ENCODE peak calls at places on chromosomes 13 and 19, in seven cellular contexts. L is psoas muscle, M is HCT116, X is uterus, G is Peyer's patch, D is aorta, R is H9. I is an unnamed sample. For H3K9me3 and H3K4me1, the result is how much of the 10 kb centered on the place peaks cover.

GRCh38 chr13:113178896-113179167 is 20.4 kb downstream of the PROZ start:
- DNase-seq in X (no peak), L (no peak), M (no peak), D (no peak), G (no peak), R (no peak), I (no peak)

GRCh38 chr13:101917475-101917810 is 465.0 kb downstream of the ITGBL1 start:
- DNase-seq in R (peak), L (no peak), D (peak), M (no peak), X (no peak), G (no peak), I (no peak)

GRCh38 chr13:33931397-33931987 is 113.5 kb downstream of the RFC3 start:
- DNase-seq in G (no peak), R (no peak), L (no peak), X (no peak), D (no peak), M (peak), I (no peak)

GRCh38 chr13:43698743-43699142 is 88.0 kb downstream of the ENOX1 start:
- DNase-seq in D (no peak), M (no peak), L (no peak), R (no peak), X (no peak), G (no peak), I (no peak)

GRCh38 chr13:69857188-69857821 is 250.3 kb upstream of the ATXN8OS start:
- DNase-seq in L (no peak), X (no peak), D (no peak), G (no peak), M (peak), R (no peak), I (no peak)

GRCh38 chr13:36090592-36090991 is 40.6 kb downstream of the DCLK1 start:
- DNase-seq in G (no peak), D (no peak), R (no peak), M (no peak), L (no peak), X (no peak), I (no peak)

GRCh38 chr13:47459512-47459911 is 541.6 kb downstream of the SUCLA2 start:
- DNase-seq in D (no peak), X (no peak), G (no peak), L (no peak), M (no peak), R (no peak), I (no peak)

GRCh38 chr19:54574051-54574450 is 461 bp downstream of the LILRA2 start:
- DNase-seq in R (no peak), L (no peak), D (no peak), G (no peak), X (no peak), M (no peak), I (no peak)

GRCh38 chr19:10142701-10143375 is 23.1 kb upstream of the EIF3G start:
- DNase-seq in X (no peak), D (no peak), R (no peak), G (peak), M (no peak), L (no peak), I (no peak)

GRCh38 chr13:39998166-39998565 is 342.7 kb downstream of the COG6 start:
- DNase-seq in G (no peak), M (no peak), L (no peak), R (no peak), D (no peak), X (no peak), I (no peak)

GRCh38 chr19:39599116-39599515 is 3.2 kb upstream of the LGALS13 start:
- DNase-seq in D (no peak), X (no peak), M (no peak), L (no peak), G (no peak), R (no peak), I (no peak)

GRCh38 chr13:76828316-76828741 is 57.9 kb downstream of the KCTD12 start:
- DNase-seq in G (no peak), D (no peak), R (no peak), L (no peak), M (no peak), X (no peak), I (no peak)

GRCh38 chr13:113406321-113407102 is 42.6 kb upstream of the GRTP1 start:
- DNase-seq in R (peak), D (peak), M (no peak), L (no peak), G (no peak), X (peak), I (no peak)

GRCh38 chr13:111256458-111256857 is 64.0 kb upstream of the TEX29 start:
- DNase-seq in M (no peak), X (no peak), R (no peak), D (no peak), L (no peak), G (no peak), I (no peak)
- H3K9me3 ChIP-seq in M (under half), X (under half), R (under half), D (under half), L (under half), G (under half), I (under half)

DNA sequence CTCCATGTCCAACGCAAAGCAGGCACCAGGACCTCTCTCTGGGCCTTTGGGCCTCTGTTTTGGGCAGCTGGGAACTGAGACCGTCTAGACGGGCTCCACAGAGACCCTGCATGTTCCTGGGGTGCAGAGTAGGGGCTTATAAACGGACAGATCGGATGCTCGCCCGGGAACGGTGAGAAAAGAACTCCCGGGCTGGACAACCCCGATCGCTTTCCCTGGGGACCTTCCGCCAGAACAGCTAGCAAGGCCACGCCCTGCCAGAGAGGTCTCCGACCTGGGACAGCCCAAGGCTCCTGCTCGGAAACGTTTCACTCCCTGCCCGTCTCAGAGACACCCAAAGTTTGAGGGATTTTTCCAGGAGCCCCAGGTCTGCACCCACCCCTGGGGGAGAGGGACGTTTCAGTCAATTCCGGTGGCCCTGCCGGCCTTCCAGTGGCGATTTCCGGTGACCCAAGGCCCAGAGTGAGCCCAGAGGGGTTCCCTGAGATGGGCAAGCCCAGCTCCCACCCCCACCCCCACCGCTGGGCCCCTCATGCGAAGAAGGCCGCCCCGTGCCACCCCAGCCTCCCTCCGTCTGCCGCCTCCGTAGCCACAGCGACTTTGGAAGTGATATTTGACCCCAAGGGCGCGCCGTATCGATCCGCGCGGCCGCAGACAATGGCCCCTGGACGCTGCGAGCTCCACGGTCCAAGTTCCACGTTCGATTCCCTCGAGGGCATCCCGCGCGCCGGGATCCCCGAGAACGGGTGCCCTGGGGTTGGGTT is 1.7 kb downstream of the NR2F6 start:
- DNase-seq in R (peak), L (peak), D (peak), M (no peak), G (no peak), X (peak), I (peak)
- H3K4me1 ChIP-seq in R (under half), L (under half), D (under half), M (under half), G (half or more), X (under half), I (half or more)

GRCh38 chr19:15962319-15962718 is 13.5 kb downstream of the OR10H4 start:
- DNase-seq in M (no peak), G (no peak), X (no peak), D (no peak), L (no peak), R (no peak), I (no peak)

DNA sequence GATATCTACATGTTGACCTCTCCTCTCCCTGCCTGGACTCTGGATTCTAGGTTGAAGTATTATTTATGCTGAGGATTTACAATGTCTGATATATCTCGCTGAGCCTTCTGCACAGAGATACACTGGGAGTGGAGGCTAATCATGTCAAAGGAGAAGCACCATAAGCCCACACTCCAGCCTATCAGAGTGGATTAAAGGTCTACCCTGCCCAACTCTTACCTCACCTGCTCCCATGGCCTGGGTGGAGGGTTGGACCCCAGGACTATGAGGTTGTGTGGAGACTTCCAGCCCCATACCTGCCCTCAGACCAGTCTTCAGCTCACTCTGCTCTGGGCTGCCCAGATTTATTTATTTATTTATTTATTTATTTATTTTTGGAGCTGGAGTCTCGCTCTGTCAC is 15.4 kb downstream of the OR10H4 start:
- DNase-seq in R (no peak), G (no peak), X (no peak), L (no peak), D (no peak), M (no peak), I (no peak)
- H3K9me3 ChIP-seq in R (half or more), G (under half), X (under half), L (under half), D (under half), M (under half), I (under half)

GRCh38 chr13:78593129-78593528 is 10.2 kb downstream of the POU4F1 start:
- DNase-seq in M (no peak), G (no peak), L (no peak), R (no peak), X (no peak), D (no peak), I (no peak)

GRCh38 chr13:78595458-78595818 is 7.9 kb downstream of the POU4F1 start:
- DNase-seq in D (no peak), L (no peak), M (no peak), G (no peak), R (no peak), X (no peak), I (no peak)

GRCh38 chr13:78596701-78597550 is 6.4 kb downstream of the POU4F1 start:
- DNase-seq in R (peak), G (no peak), M (no peak), L (no peak), X (no peak), D (peak), I (no peak)

GRCh38 chr13:78595819-78596700 is 7.3 kb downstream of the POU4F1 start:
- DNase-seq in G (no peak), X (no peak), D (peak), M (no peak), L (no peak), R (peak), I (no peak)

GRCh38 chr13:78593652-78594494 is 9.5 kb downstream of the POU4F1 start:
- DNase-seq in M (no peak), R (peak), D (no peak), G (no peak), X (no peak), L (no peak), I (no peak)
- H3K4me1 ChIP-seq in M (under half), R (under half), D (under half), G (under half), X (under half), L (under half), I (under half)

DNA sequence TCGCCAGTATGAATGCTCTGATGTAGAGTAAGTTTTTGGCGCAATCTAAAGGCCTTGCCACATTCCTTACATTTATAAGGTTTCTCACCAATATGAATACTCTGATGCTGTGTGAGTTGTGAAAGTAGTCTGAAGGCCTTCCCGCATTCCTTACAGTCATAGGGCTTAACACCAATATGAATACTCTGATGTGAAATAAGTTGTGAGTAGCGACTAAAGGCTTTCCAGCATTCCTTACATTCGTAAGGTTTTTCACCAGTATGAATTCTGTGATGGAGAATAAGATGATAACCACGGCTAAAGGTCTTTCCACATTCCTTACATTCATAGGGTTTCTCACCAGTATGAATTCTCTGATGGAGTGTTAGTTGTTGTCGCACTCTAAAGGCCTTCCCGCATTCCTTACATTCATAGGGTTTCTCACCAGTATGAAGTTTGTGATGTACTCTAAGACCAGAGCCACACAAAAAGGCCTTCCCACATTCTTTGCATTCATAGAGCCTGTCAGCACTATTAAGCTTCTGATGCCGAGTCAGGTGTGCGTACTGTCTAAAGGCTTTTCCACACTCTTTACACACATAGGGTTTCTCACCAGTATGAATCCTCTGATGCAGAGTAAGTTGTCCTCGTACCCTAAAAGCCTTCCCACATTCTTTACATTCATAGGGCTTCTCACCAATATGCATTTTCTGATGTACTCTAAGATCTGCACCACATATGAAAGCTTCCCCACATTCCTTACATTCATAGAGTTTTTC is 14.1 kb upstream of the ZFP14 start:
- DNase-seq in D (no peak), X (no peak), G (no peak), L (no peak), M (no peak), R (no peak), I (no peak)
- H3K9me3 ChIP-seq in D (under half), X (under half), G (under half), L (half or more), M (under half), R (half or more), I (half or more)

GRCh38 chr19:35279374-35279773 is 3.0 kb upstream of the HAMP start:
- DNase-seq in L (no peak), R (no peak), G (no peak), X (no peak), D (no peak), M (no peak), I (no peak)
- H3K4me1 ChIP-seq in L (under half), R (under half), G (under half), X (under half), D (under half), M (under half), I (under half)

DNA sequence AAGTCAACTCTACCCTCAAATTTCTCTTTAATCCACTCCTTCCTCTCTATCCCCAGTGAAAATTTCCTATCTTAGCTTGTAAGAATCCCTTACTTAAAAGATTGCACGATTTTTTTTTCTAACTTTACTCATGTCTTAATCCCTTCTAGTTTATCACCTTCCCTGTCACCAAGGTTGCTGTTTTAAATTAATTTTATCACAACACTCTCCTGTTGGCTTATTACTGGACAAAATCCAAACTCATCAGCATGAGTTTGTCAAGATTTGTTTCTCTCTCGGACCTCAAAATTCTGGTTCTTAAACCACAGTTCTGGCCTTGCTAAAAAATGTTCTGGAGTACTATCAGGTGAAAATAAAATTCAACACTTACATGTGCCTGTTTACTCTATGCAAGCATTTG is 959.1 kb upstream of the SLC10A2 start:
- DNase-seq in G (no peak), R (no peak), D (no peak), L (no peak), M (no peak), X (no peak), I (no peak)
- H3K9me3 ChIP-seq in G (under half), R (under half), D (under half), L (under half), M (under half), X (under half), I (under half)

GRCh38 chr19:13012690-13013608 is 17.7 kb downstream of the NFIX start:
- DNase-seq in L (peak), G (no peak), D (peak), X (peak), R (peak), M (no peak), I (peak)

GRCh38 chr19:13014921-13015280 is 19.6 kb downstream of the NFIX start:
- DNase-seq in G (no peak), X (no peak), R (no peak), D (no peak), L (no peak), M (no peak), I (no peak)

GRCh38 chr19:13012390-13012689 is 17.1 kb downstream of the NFIX start:
- DNase-seq in R (no peak), D (no peak), L (no peak), G (no peak), X (no peak), M (no peak), I (no peak)

GRCh38 chr19:13014101-13014920 is 19.0 kb downstream of the NFIX start:
- DNase-seq in L (no peak), X (peak), D (no peak), R (peak), G (no peak), M (no peak), I (no peak)

DNA sequence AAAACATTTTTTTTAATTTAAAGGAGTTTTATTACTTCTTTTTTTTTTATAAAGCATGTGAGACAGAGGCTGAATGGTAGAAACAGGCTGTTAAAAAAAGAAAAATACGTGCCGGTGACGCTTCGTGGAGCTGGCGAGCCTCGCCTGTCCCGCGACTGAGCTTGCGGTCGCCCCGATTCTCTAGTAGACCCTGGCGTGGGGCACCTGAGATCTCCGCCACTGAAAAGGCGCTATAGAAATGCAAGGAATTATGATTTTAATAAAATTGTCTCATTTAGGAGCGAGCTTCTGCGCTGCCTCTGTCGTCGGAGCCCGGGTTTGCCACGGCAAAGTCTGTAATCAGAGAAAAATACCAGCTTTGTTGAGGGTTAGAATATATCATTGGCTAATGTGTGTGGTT is 18.4 kb downstream of the NFIX start:
- DNase-seq in G (no peak), R (no peak), L (no peak), D (no peak), M (no peak), X (peak), I (no peak)
- H3K4me1 ChIP-seq in G (half or more), R (under half), L (half or more), D (under half), M (under half), X (under half), I (half or more)

GRCh38 chr19:56369886-56370676 is 23.3 kb downstream of the ZNF582 start:
- DNase-seq in G (no peak), X (no peak), M (no peak), D (no peak), R (no peak), L (no peak), I (no peak)
- H3K9me3 ChIP-seq in G (under half), X (under half), M (under half), D (under half), R (under half), L (under half), I (under half)